ENCODE peak calls at places on chromosomes 3 and 15, in nine cellular contexts. H is stomach, O is heart left ventricle, K is fibroblast of pulmonary artery, I is gastrocnemius medialis, B is AG10803, V is ovary, Q is AG04450, X is Peyer's patch. W is an unnamed sample.

GRCh38 chr15:98700501-98700900 is 52.2 kb downstream of the IGF1R start:
- DNase-seq in H (no peak), O (no peak), K (no peak), I (no peak), B (no peak), V (no peak), Q (no peak), X (no peak), W (no peak)

GRCh38 chr3:176579741-176580185 is 617.5 kb downstream of the TBL1XR1 start:
- DNase-seq in H (no peak), O (no peak), K (peak), I (no peak), B (peak), V (no peak), Q (no peak), X (no peak), W (no peak)

GRCh38 chr15:51750942-51751686 is at the start of gene TMOD2:
- DNase-seq in H (peak), O (peak), K (peak), I (no peak), B (no peak), V (peak), Q (no peak), X (peak), W (no peak)

GRCh38 chr15:82646250-82647044 is 716 bp downstream of the CPEB1 start:
- DNase-seq in H (no peak), O (no peak), K (no peak), I (no peak), B (no peak), V (peak), Q (no peak), X (no peak), W (no peak)

GRCh38 chr15:68488966-68489365 is 57.0 kb upstream of the ITGA11 start:
- DNase-seq in H (no peak), O (no peak), K (no peak), I (no peak), B (peak), V (no peak), Q (no peak), X (no peak), W (no peak)

GRCh38 chr15:98873441-98874218 is 134.0 kb downstream of the PGPEP1L start:
- DNase-seq in H (no peak), O (no peak), K (peak), I (no peak), B (peak), V (no peak), Q (no peak), X (no peak), W (no peak)

GRCh38 chr3:41900265-41900664 is 61.6 kb downstream of the ULK4 start:
- DNase-seq in H (no peak), O (no peak), K (peak), I (no peak), B (peak), V (no peak), Q (no peak), X (no peak), W (no peak)

GRCh38 chr3:123785602-123786001 is 98.5 kb downstream of the MYLK start:
- DNase-seq in H (no peak), O (no peak), K (no peak), I (no peak), B (no peak), V (no peak), Q (no peak), X (no peak), W (no peak)

GRCh38 chr3:153667341-153667740 is 453.8 kb upstream of the ARHGEF26 start:
- DNase-seq in H (no peak), O (no peak), K (no peak), I (no peak), B (no peak), V (no peak), Q (no peak), X (no peak), W (no peak)

GRCh38 chr3:193407688-193408087 is 29.1 kb upstream of the ATP13A5 start:
- DNase-seq in H (no peak), O (no peak), K (no peak), I (no peak), B (no peak), V (no peak), Q (no peak), X (no peak), W (no peak)

GRCh38 chr3:193403307-193403706 is 24.8 kb upstream of the ATP13A5 start:
- DNase-seq in H (no peak), O (no peak), K (no peak), I (no peak), B (no peak), V (no peak), Q (no peak), X (no peak), W (no peak)

DNA sequence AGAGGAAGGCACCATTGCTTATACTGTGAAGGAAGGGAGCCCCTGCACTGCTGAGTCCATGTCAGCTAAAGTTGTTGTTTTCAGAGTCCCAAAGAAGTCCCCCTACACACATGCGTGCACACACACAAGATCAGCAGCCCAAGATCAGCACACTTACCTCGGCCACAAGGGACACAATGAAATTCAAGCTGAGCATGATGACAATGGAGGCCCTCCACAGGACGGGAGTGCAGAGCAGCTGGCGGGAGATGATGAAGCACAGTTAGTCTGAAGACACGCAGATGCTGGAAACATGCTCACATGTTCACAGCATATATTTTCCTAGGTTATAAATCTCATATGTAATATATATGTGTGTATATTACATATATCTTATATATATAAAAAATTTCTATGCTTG is 28.6 kb upstream of the ATP13A5 start:
- DNase-seq in H (no peak), O (no peak), K (no peak), I (no peak), B (no peak), V (no peak), Q (no peak), X (no peak), W (no peak)
- H3K4me3 ChIP-seq in H (no peak), O (no peak), K (no peak), I (no peak), B (no peak), V (no peak), Q (no peak), X (no peak), W (no peak)

GRCh38 chr3:38139652-38140051 is 1.2 kb downstream of the MYD88 start:
- DNase-seq in H (peak), O (no peak), K (no peak), I (no peak), B (no peak), V (no peak), Q (no peak), X (no peak), W (no peak)

GRCh38 chr3:38139191-38139590 is 730 bp downstream of the MYD88 start:
- DNase-seq in H (peak), O (no peak), K (no peak), I (no peak), B (no peak), V (no peak), Q (no peak), X (no peak), W (no peak)

GRCh38 chr3:38137615-38138346 is 680 bp upstream of the MYD88 start:
- DNase-seq in H (no peak), O (no peak), K (no peak), I (no peak), B (no peak), V (no peak), Q (no peak), X (no peak), W (no peak)

GRCh38 chr3:38136807-38137614 is at the start of gene ACAA1:
- DNase-seq in H (peak), O (peak), K (peak), I (peak), B (peak), V (peak), Q (peak), X (peak), W (peak)

GRCh38 chr3:38138347-38139190 is at the start of gene MYD88:
- DNase-seq in H (peak), O (peak), K (peak), I (peak), B (peak), V (peak), Q (no peak), X (peak), W (no peak)
- TF ChIP-seq CTCF in H (no peak), O (no peak), K (no peak), I (no peak), B (no peak), V (no peak), Q (no peak), X (no peak), W (no peak)

GRCh38 chr3:38062809-38063208 is 23.8 kb downstream of the DLEC1 start:
- DNase-seq in H (no peak), O (no peak), K (no peak), I (no peak), B (no peak), V (no peak), Q (no peak), X (no peak), W (no peak)
- H3K4me3 ChIP-seq in H (no peak), O (no peak), K (no peak), I (no peak), B (no peak), V (no peak), Q (no peak), X (no peak), W (no peak)

DNA sequence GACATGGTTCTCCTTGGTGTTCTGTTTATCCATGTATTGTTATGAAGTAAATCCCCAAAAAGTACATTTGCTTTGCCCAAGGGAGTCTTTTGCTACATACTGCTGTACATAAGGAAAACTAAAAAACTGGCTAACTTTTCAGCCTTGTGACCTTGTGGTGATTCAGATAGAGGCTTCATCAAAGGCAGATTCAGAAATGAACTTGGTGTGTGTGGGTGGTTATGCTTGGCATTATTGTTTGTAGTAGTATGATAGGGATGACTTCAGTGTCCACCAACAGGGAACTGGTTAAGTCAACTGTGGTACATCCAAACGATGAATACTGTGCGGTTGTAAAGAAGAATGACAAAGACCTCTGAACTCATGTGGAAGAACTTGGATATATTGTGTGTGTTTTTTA is 75.6 kb upstream of the CHRNB4 start:
- DNase-seq in H (no peak), O (no peak), K (no peak), I (no peak), B (no peak), V (no peak), Q (no peak), X (no peak), W (no peak)
- TF ChIP-seq CTCF in H (no peak), O (no peak), K (no peak), I (no peak), B (no peak), V (no peak), Q (no peak), X (no peak), W (no peak)

GRCh38 chr3:152202976-152203626 is 65.6 kb upstream of the MBNL1 start:
- DNase-seq in H (no peak), O (no peak), K (no peak), I (no peak), B (no peak), V (no peak), Q (no peak), X (no peak), W (no peak)
- H3K4me3 ChIP-seq in H (peak), O (no peak), K (no peak), I (peak), B (no peak), V (peak), Q (peak), X (peak), W (peak)